ENCODE peak calls at places on chromosome 22, in nine cellular contexts. B is EH, G is cerebellar nuclear complex, R is NCI-H2107, K is ELR, W is NCI-H1930, A is NCI-H1436, X is Calu3, H is cardiac muscle cell. M is an unnamed sample.

GRCh38 chr22:42997577-42997976 is 17.4 kb downstream of the PACSIN2 start:
- DNase-seq in A (no peak), G (no peak), K (peak), W (no peak), H (no peak), R (no peak), X (no peak), B (peak), M (no peak)

GRCh38 chr22:38435960-38436359 is 19.0 kb downstream of the KCNJ4 start:
- DNase-seq in R (no peak), X (no peak), G (no peak), B (no peak), H (peak), A (no peak), W (no peak), K (no peak), M (no peak)

GRCh38 chr22:50671641-50672040 is 982 bp upstream of the SHANK3 start:
- DNase-seq in X (no peak), G (no peak), R (no peak), K (no peak), H (no peak), B (no peak), A (no peak), W (no peak), M (no peak)

GRCh38 chr22:31929126-31929928 is 15.0 kb upstream of the YWHAH start:
- DNase-seq in W (no peak), H (no peak), G (no peak), A (no peak), B (peak), X (no peak), K (no peak), R (no peak), M (no peak)

GRCh38 chr22:49869855-49870712 is 16.4 kb downstream of the ZBED4 start:
- DNase-seq in R (no peak), B (no peak), K (no peak), A (no peak), G (no peak), X (no peak), W (no peak), H (no peak), M (no peak)

GRCh38 chr22:49011769-49012598 is 815.7 kb downstream of the BRD1 start:
- DNase-seq in X (no peak), R (no peak), G (no peak), W (no peak), K (no peak), H (no peak), B (no peak), A (no peak), M (no peak)

GRCh38 chr22:39472570-39473556 is 16.1 kb downstream of the MGAT3 start:
- DNase-seq in G (no peak), W (no peak), X (peak), H (peak), R (no peak), A (no peak), K (no peak), B (no peak), M (no peak)

GRCh38 chr22:36873614-36874308 is 13.0 kb downstream of the NCF4 start:
- DNase-seq in X (peak), G (no peak), A (peak), K (peak), R (no peak), W (peak), H (peak), B (peak), M (no peak)

GRCh38 chr22:31281733-31282132 is 10.6 kb downstream of the PIK3IP1 start:
- DNase-seq in B (no peak), A (no peak), H (no peak), G (no peak), W (no peak), K (no peak), R (no peak), X (no peak), M (no peak)

GRCh38 chr22:20431520-20432237 is 5.9 kb downstream of the SCARF2 start:
- DNase-seq in K (no peak), B (no peak), G (no peak), X (no peak), W (no peak), A (no peak), H (no peak), R (no peak), M (no peak)

GRCh38 chr22:30308518-30309230 is 18.1 kb downstream of the TBC1D10A start:
- DNase-seq in B (no peak), W (no peak), G (no peak), X (no peak), H (no peak), A (no peak), R (no peak), K (peak), M (no peak)

GRCh38 chr22:20086101-20086599 is 6.1 kb downstream of the DGCR8 start:
- DNase-seq in R (no peak), H (no peak), B (no peak), W (no peak), G (no peak), X (no peak), K (no peak), A (no peak), M (no peak)

GRCh38 chr22:40153705-40154104 is 24.0 kb upstream of the TNRC6B start:
- DNase-seq in K (no peak), H (no peak), W (no peak), B (no peak), A (no peak), X (no peak), R (no peak), G (no peak), M (no peak)

GRCh38 chr22:49566693-49567092 is 261.0 kb downstream of the BRD1 start:
- DNase-seq in B (no peak), G (no peak), K (no peak), H (no peak), R (no peak), X (no peak), W (no peak), A (no peak), M (no peak)

GRCh38 chr22:48943567-48944432 is 883.9 kb downstream of the BRD1 start:
- DNase-seq in R (no peak), H (peak), A (no peak), K (no peak), G (no peak), B (no peak), X (no peak), W (no peak), M (no peak)

GRCh38 chr22:20010307-20011122 is 6.1 kb downstream of the ARVCF start:
- DNase-seq in X (no peak), R (no peak), H (no peak), B (no peak), G (no peak), W (no peak), A (no peak), K (no peak), M (no peak)

GRCh38 chr22:45576730-45577464 is 74.2 kb downstream of the FBLN1 start:
- DNase-seq in X (no peak), H (no peak), B (no peak), W (no peak), R (no peak), A (no peak), G (no peak), K (no peak), M (no peak)

GRCh38 chr22:31496735-31497146 is 405 bp downstream of the SFI1 start:
- DNase-seq in X (no peak), H (no peak), K (peak), W (no peak), G (no peak), B (peak), A (no peak), R (no peak), M (no peak)

GRCh38 chr22:24599514-24599913 is 3.5 kb upstream of the GGT1 start:
- DNase-seq in B (no peak), H (no peak), R (no peak), X (no peak), W (no peak), A (no peak), K (no peak), G (no peak), M (no peak)